ENCODE peak calls at places on chromosomes 16 and 17, in eight cellular contexts. D is BJ; N is colonic mucosa; K is astrocyte of the spinal cord; I is CD8-positive, alpha-beta T cell; J is heart right ventricle; F is B cell; X is GM10248. Y is an unnamed sample.
A peak's percentile ranks its signal among the peaks of the same experiment; 100 is the strongest.

GRCh38 chr16:13510425-13511151 is 409.4 kb upstream of the ERCC4 start:
- DNase-seq in D (no peak), N (no peak), K (no peak), I (no peak), J (no peak), F (no peak), X (no peak), Y (no peak)

GRCh38 chr17:46773676-46774075 is 44.8 kb downstream of the WNT3 start:
- DNase-seq in D (no peak), N (no peak), K (no peak), I (no peak), J (no peak), F (peak; percentile 19), X (no peak), Y (no peak)

GRCh38 chr17:74859439-74860228 is at the start of gene GRIN2C:
- DNase-seq in D (no peak), N (no peak), K (no peak), I (peak; percentile 47), J (no peak), F (peak; percentile 92), X (peak; percentile 53), Y (peak; percentile 33)

GRCh38 chr17:45050680-45051059 is 762 bp downstream of the DCAKD start:
- DNase-seq in D (no peak), N (peak; percentile 53), K (peak; percentile 42), I (peak; percentile 47), J (no peak), F (peak; percentile 51), X (no peak), Y (peak; percentile 45)

GRCh38 chr16:55282441-55282840 is 41.6 kb upstream of the IRX6 start:
- DNase-seq in D (no peak), N (no peak), K (no peak), I (no peak), J (no peak), F (no peak), X (no peak), Y (no peak)

GRCh38 chr16:81316176-81316496 is 1.4 kb downstream of the GAN start:
- DNase-seq in D (no peak), N (no peak), K (no peak), I (no peak), J (no peak), F (no peak), X (no peak), Y (no peak)

GRCh38 chr16:56576585-56577299 is 11.9 kb downstream of the MT4 start:
- DNase-seq in D (no peak), N (peak; percentile 91), K (peak; percentile 45), I (peak; percentile 84), J (peak; percentile 59), F (peak; percentile 58), X (peak; percentile 85), Y (peak; percentile 78)

GRCh38 chr17:18860161-18860972 is 2.4 kb downstream of the PRPSAP2 start:
- DNase-seq in D (no peak), N (peak; percentile 9), K (no peak), I (no peak), J (no peak), F (no peak), X (peak; percentile 73), Y (no peak)

GRCh38 chr16:70696952-70697600 is 11.2 kb upstream of the MTSS2 start:
- DNase-seq in D (no peak), N (no peak), K (no peak), I (peak; percentile 47), J (no peak), F (no peak), X (no peak), Y (no peak)

DNA sequence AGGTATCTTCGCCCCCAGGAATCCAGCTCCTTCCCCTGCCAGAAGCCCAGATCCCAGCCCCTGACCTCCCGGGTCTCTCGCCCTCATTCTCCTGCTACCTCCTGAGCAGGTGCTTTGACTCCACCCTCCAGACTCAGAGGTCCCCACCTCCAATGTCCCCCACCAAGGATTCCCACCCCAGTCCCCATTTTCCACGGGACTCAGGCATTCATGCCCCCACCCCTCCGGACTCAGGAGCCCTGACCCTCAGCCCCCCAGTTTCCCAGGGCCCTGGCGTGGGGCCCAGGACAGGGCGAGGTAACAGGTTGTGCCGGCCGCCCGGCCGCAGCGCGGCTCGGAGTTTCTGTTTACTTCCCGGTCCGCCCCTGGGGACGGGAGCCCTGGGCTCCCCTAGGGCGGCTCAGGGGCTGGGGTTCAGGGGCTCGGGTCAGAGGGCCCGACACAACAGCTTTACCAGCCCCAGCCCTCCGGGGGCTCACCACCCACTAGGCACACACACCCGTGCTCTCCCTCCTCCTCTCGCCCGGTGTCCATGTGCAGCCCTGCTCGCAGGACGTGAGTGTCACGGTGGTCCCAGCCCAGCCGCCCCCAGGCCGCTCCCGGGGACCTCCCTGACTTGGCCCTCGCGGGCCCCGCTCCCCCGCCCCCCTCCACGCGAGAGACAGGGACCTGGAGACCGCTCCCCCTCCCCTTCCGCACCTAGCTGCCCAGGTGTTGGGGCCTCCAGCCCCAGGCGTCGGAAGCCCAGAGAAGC is 595 bp downstream of the BICDL2 start:
- DNase-seq in D (no peak), N (peak; percentile 67), K (no peak), I (no peak), J (no peak), F (peak; percentile 71), X (no peak), Y (no peak)
- TF ChIP-seq CTCF in D (no peak), N (no peak), K (no peak), I (no peak), J (no peak), F (no peak), X (no peak), Y (no peak)

GRCh38 chr17:42744806-42745617 is at the start of gene EZH1:
- DNase-seq in D (peak; percentile 44), N (peak; percentile 89), K (peak; percentile 91), I (peak; percentile 90), J (peak; percentile 89), F (peak; percentile 100), X (peak; percentile 100), Y (peak; percentile 92)

GRCh38 chr17:42748202-42748905 is 3.5 kb upstream of the EZH1 start:
- DNase-seq in D (no peak), N (no peak), K (no peak), I (no peak), J (peak; percentile 43), F (no peak), X (no peak), Y (no peak)

GRCh38 chr17:42740699-42741098 is 4.1 kb downstream of the EZH1 start:
- DNase-seq in D (no peak), N (no peak), K (no peak), I (no peak), J (no peak), F (no peak), X (no peak), Y (no peak)

GRCh38 chr17:42744283-42744805 is 496 bp downstream of the EZH1 start:
- DNase-seq in D (no peak), N (peak; percentile 79), K (peak; percentile 36), I (peak; percentile 65), J (peak; percentile 83), F (no peak), X (peak; percentile 78), Y (peak; percentile 44)

DNA sequence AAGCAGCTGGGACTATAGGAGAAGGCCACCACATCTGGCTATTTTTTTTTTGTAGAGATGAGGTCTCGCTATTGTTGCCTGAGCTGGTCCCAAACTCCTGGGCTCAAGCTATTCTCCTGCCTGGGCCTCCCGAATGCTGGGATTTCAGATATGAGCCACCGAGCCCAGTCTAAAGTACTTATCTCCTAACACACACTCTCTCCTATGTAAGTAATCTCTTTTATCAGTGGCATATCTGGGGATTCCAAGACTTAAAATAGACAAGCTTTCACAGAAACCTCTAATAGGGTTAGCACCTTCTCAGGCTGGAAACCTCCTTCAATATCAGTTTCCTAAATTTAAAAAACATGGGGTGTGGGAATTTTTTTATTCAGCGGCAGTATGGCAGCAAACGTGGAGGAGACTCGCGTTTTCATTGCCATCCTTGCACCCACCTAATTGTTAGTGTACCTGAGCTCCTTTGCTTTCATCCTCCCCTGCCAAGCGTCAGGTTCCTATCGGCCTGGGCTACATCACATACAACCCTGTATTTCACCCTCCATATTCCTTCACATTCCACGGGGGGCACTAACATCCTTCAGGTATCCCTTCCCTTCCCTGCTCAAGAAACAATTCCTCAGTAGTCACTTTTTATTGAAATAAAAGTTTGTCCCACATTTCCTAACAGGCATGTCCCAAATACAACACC is 1.1 kb downstream of the EZH1 start:
- DNase-seq in D (no peak), N (no peak), K (no peak), I (no peak), J (no peak), F (no peak), X (no peak), Y (no peak)
- TF ChIP-seq CTCF in D (no peak), N (no peak), K (no peak), I (no peak), J (no peak), F (no peak), X (no peak), Y (no peak)

DNA sequence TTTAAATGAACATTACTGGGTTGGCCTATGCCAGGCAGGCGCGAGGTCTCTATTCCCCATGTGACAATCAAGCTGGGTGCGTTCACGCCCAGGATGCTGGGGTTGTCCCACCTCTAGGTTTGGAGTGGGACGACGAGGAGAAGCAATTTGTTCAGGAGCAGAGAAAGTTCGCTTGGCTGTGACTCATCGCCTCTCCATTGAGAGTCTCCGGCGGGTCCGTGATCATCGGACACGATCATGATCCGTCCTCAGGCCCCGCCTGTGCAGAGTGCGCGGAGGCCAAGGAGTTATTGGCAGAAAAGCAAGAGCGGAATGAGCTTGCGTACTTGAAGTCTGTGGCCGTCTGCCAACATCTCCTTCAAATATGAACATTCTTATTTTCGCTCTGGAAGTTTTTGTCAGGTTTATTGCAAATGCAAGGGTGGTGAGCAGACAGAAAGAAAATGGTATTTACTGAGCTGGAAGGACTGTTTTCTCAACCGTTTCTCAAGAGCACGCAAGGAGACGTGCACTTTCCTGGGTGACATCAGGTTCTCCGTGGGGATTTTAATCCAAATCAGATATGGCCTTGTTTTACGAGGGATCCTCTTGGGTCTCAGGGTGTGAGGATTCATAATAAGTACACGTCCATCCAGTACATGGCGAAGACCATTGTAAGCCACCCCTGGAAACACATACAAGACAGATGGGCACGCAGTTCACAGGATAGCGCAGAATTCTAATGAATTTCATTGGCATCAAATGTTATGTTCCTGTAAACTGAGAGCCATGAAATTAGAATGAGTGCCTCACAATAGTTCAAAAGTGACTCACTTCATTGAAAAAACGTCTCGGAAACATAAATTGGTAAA is 70.1 kb upstream of the CREBBP start:
- DNase-seq in D (peak; percentile 96), N (peak; percentile 44), K (peak; percentile 94), I (no peak), J (peak; percentile 89), F (no peak), X (no peak), Y (no peak)
- TF ChIP-seq CTCF in D (no peak), N (no peak), K (no peak), I (no peak), J (no peak), F (no peak), X (no peak), Y (no peak)

GRCh38 chr17:20611314-20611713 is 31.8 kb downstream of the CDRT15L2 start:
- DNase-seq in D (no peak), N (no peak), K (no peak), I (no peak), J (no peak), F (no peak), X (no peak), Y (no peak)
- TF ChIP-seq CTCF in D (no peak), N (no peak), K (no peak), I (no peak), J (no peak), F (no peak), X (no peak), Y (no peak)